ENCODE peak calls at places on chromosomes 6 and 20, in ten cellular contexts. One of them, this sample, is unnamed. For H3K4me1, the result is how much of the 10 kb centered on the place peaks cover.

GRCh38 chr6:5302220-5302946 is 41.1 kb downstream of the FARS2 start:
- DNase-seq in breast epithelium: no peak
- DNase-seq in heart left ventricle: no peak
- DNase-seq in stomach: no peak
- DNase-seq in ovary: no peak
- DNase-seq in right lobe of liver: no peak
- DNase-seq in body of pancreas: no peak
- DNase-seq in uterus: no peak
- DNase-seq in tibial nerve: no peak
- DNase-seq in A549: no peak
- DNase-seq in this sample: no peak

GRCh38 chr6:136959471-136959891 is 37.4 kb downstream of the SLC35D3 start:
- DNase-seq in breast epithelium: no peak
- DNase-seq in heart left ventricle: no peak
- DNase-seq in stomach: peak
- DNase-seq in ovary: no peak
- DNase-seq in right lobe of liver: peak
- DNase-seq in body of pancreas: peak
- DNase-seq in uterus: no peak
- DNase-seq in tibial nerve: no peak
- DNase-seq in A549: no peak
- DNase-seq in this sample: no peak

GRCh38 chr6:146578054-146578453 is 20.7 kb upstream of the ADGB start:
- DNase-seq in breast epithelium: no peak
- DNase-seq in heart left ventricle: no peak
- DNase-seq in stomach: no peak
- DNase-seq in ovary: no peak
- DNase-seq in right lobe of liver: no peak
- DNase-seq in body of pancreas: no peak
- DNase-seq in uterus: no peak
- DNase-seq in tibial nerve: no peak
- DNase-seq in A549: no peak
- DNase-seq in this sample: no peak

GRCh38 chr6:147170269-147170668 is 33.9 kb upstream of the STXBP5 start:
- DNase-seq in breast epithelium: no peak
- DNase-seq in heart left ventricle: no peak
- DNase-seq in stomach: no peak
- DNase-seq in ovary: no peak
- DNase-seq in right lobe of liver: no peak
- DNase-seq in body of pancreas: no peak
- DNase-seq in uterus: no peak
- DNase-seq in tibial nerve: no peak
- DNase-seq in A549: no peak
- DNase-seq in this sample: no peak

GRCh38 chr6:158817298-158818007 is 1.7 kb downstream of the EZR start:
- DNase-seq in breast epithelium: no peak
- DNase-seq in heart left ventricle: peak
- DNase-seq in stomach: peak
- DNase-seq in ovary: no peak
- DNase-seq in right lobe of liver: peak
- DNase-seq in body of pancreas: peak
- DNase-seq in uterus: peak
- DNase-seq in tibial nerve: no peak
- DNase-seq in A549: peak
- DNase-seq in this sample: peak

GRCh38 chr6:24930386-24930785 is 5.4 kb downstream of the RIPOR2 start:
- DNase-seq in breast epithelium: no peak
- DNase-seq in heart left ventricle: peak
- DNase-seq in stomach: no peak
- DNase-seq in ovary: no peak
- DNase-seq in right lobe of liver: no peak
- DNase-seq in body of pancreas: no peak
- DNase-seq in uterus: peak
- DNase-seq in tibial nerve: no peak
- DNase-seq in A549: no peak
- DNase-seq in this sample: no peak

GRCh38 chr6:125262026-125263013 is 39.4 kb downstream of the HDDC2 start:
- DNase-seq in breast epithelium: no peak
- DNase-seq in heart left ventricle: no peak
- DNase-seq in stomach: no peak
- DNase-seq in ovary: no peak
- DNase-seq in right lobe of liver: peak
- DNase-seq in body of pancreas: no peak
- DNase-seq in uterus: no peak
- DNase-seq in tibial nerve: no peak
- DNase-seq in A549: no peak
- DNase-seq in this sample: no peak

GRCh38 chr6:144349690-144350132 is 64.6 kb downstream of the UTRN start:
- DNase-seq in breast epithelium: no peak
- DNase-seq in heart left ventricle: no peak
- DNase-seq in stomach: no peak
- DNase-seq in ovary: no peak
- DNase-seq in right lobe of liver: no peak
- DNase-seq in body of pancreas: no peak
- DNase-seq in uterus: peak
- DNase-seq in tibial nerve: no peak
- DNase-seq in A549: no peak
- DNase-seq in this sample: no peak

GRCh38 chr20:50163570-50164317 is 10.2 kb upstream of the PEDS1 start:
- DNase-seq in breast epithelium: no peak
- DNase-seq in heart left ventricle: peak
- DNase-seq in stomach: no peak
- DNase-seq in ovary: no peak
- DNase-seq in right lobe of liver: no peak
- DNase-seq in body of pancreas: no peak
- DNase-seq in uterus: peak
- DNase-seq in tibial nerve: peak
- DNase-seq in A549: no peak
- DNase-seq in this sample: peak

GRCh38 chr6:2469428-2469827 is 224.0 kb upstream of the GMDS start:
- DNase-seq in breast epithelium: no peak
- DNase-seq in heart left ventricle: no peak
- DNase-seq in stomach: no peak
- DNase-seq in ovary: no peak
- DNase-seq in right lobe of liver: no peak
- DNase-seq in body of pancreas: no peak
- DNase-seq in uterus: no peak
- DNase-seq in tibial nerve: no peak
- DNase-seq in A549: no peak
- DNase-seq in this sample: no peak

GRCh38 chr6:139927742-139928305 is 553.4 kb upstream of the CITED2 start:
- DNase-seq in breast epithelium: no peak
- DNase-seq in heart left ventricle: peak
- DNase-seq in stomach: no peak
- DNase-seq in ovary: no peak
- DNase-seq in right lobe of liver: no peak
- DNase-seq in body of pancreas: no peak
- DNase-seq in uterus: no peak
- DNase-seq in tibial nerve: no peak
- DNase-seq in A549: no peak
- DNase-seq in this sample: no peak

GRCh38 chr6:139925894-139926641 is 551.6 kb upstream of the CITED2 start:
- DNase-seq in breast epithelium: no peak
- DNase-seq in heart left ventricle: peak
- DNase-seq in stomach: no peak
- DNase-seq in ovary: no peak
- DNase-seq in right lobe of liver: no peak
- DNase-seq in body of pancreas: peak
- DNase-seq in uterus: peak
- DNase-seq in tibial nerve: no peak
- DNase-seq in A549: peak
- DNase-seq in this sample: no peak

GRCh38 chr6:139927236-139927635 is 552.8 kb upstream of the CITED2 start:
- DNase-seq in breast epithelium: no peak
- DNase-seq in heart left ventricle: no peak
- DNase-seq in stomach: no peak
- DNase-seq in ovary: no peak
- DNase-seq in right lobe of liver: no peak
- DNase-seq in body of pancreas: no peak
- DNase-seq in uterus: peak
- DNase-seq in tibial nerve: no peak
- DNase-seq in A549: peak
- DNase-seq in this sample: no peak

GRCh38 chr6:139923964-139924475 is 549.6 kb upstream of the CITED2 start:
- DNase-seq in breast epithelium: no peak
- DNase-seq in heart left ventricle: no peak
- DNase-seq in stomach: no peak
- DNase-seq in ovary: no peak
- DNase-seq in right lobe of liver: no peak
- DNase-seq in body of pancreas: no peak
- DNase-seq in uterus: no peak
- DNase-seq in tibial nerve: no peak
- DNase-seq in A549: no peak
- DNase-seq in this sample: no peak

GRCh38 chr6:139926711-139927110 is 552.3 kb upstream of the CITED2 start:
- DNase-seq in breast epithelium: no peak
- DNase-seq in heart left ventricle: no peak
- DNase-seq in stomach: no peak
- DNase-seq in ovary: no peak
- DNase-seq in right lobe of liver: no peak
- DNase-seq in body of pancreas: no peak
- DNase-seq in uterus: no peak
- DNase-seq in tibial nerve: no peak
- DNase-seq in A549: no peak
- DNase-seq in this sample: no peak
- H3K4me3 ChIP-seq in breast epithelium: no peak
- H3K4me3 ChIP-seq in heart left ventricle: no peak
- H3K4me3 ChIP-seq in stomach: no peak
- H3K4me3 ChIP-seq in ovary: no peak
- H3K4me3 ChIP-seq in right lobe of liver: no peak
- H3K4me3 ChIP-seq in body of pancreas: no peak
- H3K4me3 ChIP-seq in uterus: no peak
- H3K4me3 ChIP-seq in tibial nerve: no peak
- H3K4me3 ChIP-seq in A549: no peak
- H3K4me3 ChIP-seq in this sample: no peak

DNA sequence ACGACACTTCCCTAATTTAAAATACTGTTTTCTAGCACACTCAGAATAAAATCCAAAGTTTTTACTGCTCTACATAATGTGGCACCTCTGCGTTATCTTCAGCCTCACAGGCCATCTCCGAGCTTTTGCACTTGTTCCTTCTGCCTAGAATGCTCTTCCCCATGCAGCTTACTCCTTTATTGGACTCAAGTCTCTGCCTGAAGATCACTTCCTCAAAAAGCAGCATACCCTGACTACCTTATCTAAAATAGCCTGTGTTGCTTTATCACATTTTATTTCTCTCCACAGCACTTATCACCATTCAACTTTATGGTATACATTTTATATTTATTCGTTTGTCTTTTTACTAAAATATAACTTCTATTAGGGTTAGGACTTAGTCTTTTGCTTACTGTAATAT is 2.3 kb downstream of the ZNF322 start:
- DNase-seq in breast epithelium: no peak
- DNase-seq in heart left ventricle: no peak
- DNase-seq in stomach: no peak
- DNase-seq in ovary: no peak
- DNase-seq in right lobe of liver: no peak
- DNase-seq in body of pancreas: no peak
- DNase-seq in uterus: no peak
- DNase-seq in tibial nerve: no peak
- DNase-seq in A549: no peak
- DNase-seq in this sample: no peak
- TF ChIP-seq POLR2A in breast epithelium: no peak
- TF ChIP-seq POLR2A in heart left ventricle: no peak
- TF ChIP-seq POLR2A in stomach: no peak
- TF ChIP-seq POLR2A in ovary: no peak
- TF ChIP-seq POLR2A in right lobe of liver: no peak
- TF ChIP-seq POLR2A in body of pancreas: no peak
- TF ChIP-seq POLR2A in uterus: no peak
- TF ChIP-seq POLR2A in tibial nerve: no peak
- TF ChIP-seq POLR2A in A549: no peak
- TF ChIP-seq POLR2A in this sample: no peak

GRCh38 chr6:56745971-56746370 is 103.3 kb upstream of the DST start:
- DNase-seq in breast epithelium: no peak
- DNase-seq in heart left ventricle: no peak
- DNase-seq in stomach: no peak
- DNase-seq in ovary: no peak
- DNase-seq in right lobe of liver: no peak
- DNase-seq in body of pancreas: no peak
- DNase-seq in uterus: no peak
- DNase-seq in tibial nerve: no peak
- DNase-seq in A549: no peak
- DNase-seq in this sample: no peak

GRCh38 chr6:56746767-56747504 is 104.2 kb upstream of the DST start:
- DNase-seq in breast epithelium: no peak
- DNase-seq in heart left ventricle: no peak
- DNase-seq in stomach: no peak
- DNase-seq in ovary: no peak
- DNase-seq in right lobe of liver: no peak
- DNase-seq in body of pancreas: no peak
- DNase-seq in uterus: no peak
- DNase-seq in tibial nerve: no peak
- DNase-seq in A549: no peak
- DNase-seq in this sample: no peak

GRCh38 chr6:56742122-56742791 is 99.6 kb upstream of the DST start:
- DNase-seq in breast epithelium: no peak
- DNase-seq in heart left ventricle: no peak
- DNase-seq in stomach: no peak
- DNase-seq in ovary: no peak
- DNase-seq in right lobe of liver: no peak
- DNase-seq in body of pancreas: no peak
- DNase-seq in uterus: no peak
- DNase-seq in tibial nerve: no peak
- DNase-seq in A549: no peak
- DNase-seq in this sample: no peak

GRCh38 chr6:56745081-56745480 is 102.4 kb upstream of the DST start:
- DNase-seq in breast epithelium: no peak
- DNase-seq in heart left ventricle: no peak
- DNase-seq in stomach: no peak
- DNase-seq in ovary: no peak
- DNase-seq in right lobe of liver: no peak
- DNase-seq in body of pancreas: no peak
- DNase-seq in uterus: no peak
- DNase-seq in tibial nerve: no peak
- DNase-seq in A549: no peak
- DNase-seq in this sample: no peak

GRCh38 chr6:56744528-56744927 is 101.8 kb upstream of the DST start:
- DNase-seq in breast epithelium: no peak
- DNase-seq in heart left ventricle: no peak
- DNase-seq in stomach: no peak
- DNase-seq in ovary: no peak
- DNase-seq in right lobe of liver: no peak
- DNase-seq in body of pancreas: no peak
- DNase-seq in uterus: no peak
- DNase-seq in tibial nerve: no peak
- DNase-seq in A549: no peak
- DNase-seq in this sample: no peak
- H3K4me1 ChIP-seq in breast epithelium: under half
- H3K4me1 ChIP-seq in heart left ventricle: under half
- H3K4me1 ChIP-seq in stomach: under half
- H3K4me1 ChIP-seq in ovary: under half
- H3K4me1 ChIP-seq in right lobe of liver: under half
- H3K4me1 ChIP-seq in body of pancreas: under half
- H3K4me1 ChIP-seq in uterus: under half
- H3K4me1 ChIP-seq in tibial nerve: under half
- H3K4me1 ChIP-seq in A549: half or more
- H3K4me1 ChIP-seq in this sample: half or more

GRCh38 chr6:128456510-128457244 is 63.7 kb downstream of the PTPRK start:
- DNase-seq in breast epithelium: no peak
- DNase-seq in heart left ventricle: no peak
- DNase-seq in stomach: no peak
- DNase-seq in ovary: no peak
- DNase-seq in right lobe of liver: no peak
- DNase-seq in body of pancreas: no peak
- DNase-seq in uterus: no peak
- DNase-seq in tibial nerve: no peak
- DNase-seq in A549: no peak
- DNase-seq in this sample: no peak
- H3K4me3 ChIP-seq in breast epithelium: no peak
- H3K4me3 ChIP-seq in heart left ventricle: no peak
- H3K4me3 ChIP-seq in stomach: no peak
- H3K4me3 ChIP-seq in ovary: no peak
- H3K4me3 ChIP-seq in right lobe of liver: no peak
- H3K4me3 ChIP-seq in body of pancreas: no peak
- H3K4me3 ChIP-seq in uterus: no peak
- H3K4me3 ChIP-seq in tibial nerve: no peak
- H3K4me3 ChIP-seq in A549: no peak
- H3K4me3 ChIP-seq in this sample: no peak